ENCODE peak calls at places on chromosomes 13 and 19, in six cellular contexts. D is A549, L is H1, J is GM12878, R is HepG2, K is K562. E is an unnamed sample.

GRCh38 chr19:21848706-21849105 is 12.7 kb upstream of the ZNF43 start:
- DNase-seq in R (no peak), K (no peak), D (peak; percentile 56), L (no peak), J (no peak), E (no peak)

GRCh38 chr19:45767881-45768643 is 990 bp downstream of the SIX5 start:
- DNase-seq in K (peak; percentile 41), D (peak; percentile 89), R (peak; percentile 41), J (no peak), L (no peak), E (peak; percentile 67)

GRCh38 chr19:30090963-30091362 is 148.9 kb downstream of the URI1 start:
- DNase-seq in R (no peak), L (no peak), K (no peak), D (no peak), J (no peak), E (no peak)

GRCh38 chr19:29540128-29540527 is 14.3 kb downstream of the VSTM2B start:
- DNase-seq in J (no peak), D (no peak), R (no peak), K (no peak), L (no peak), E (no peak)

GRCh38 chr13:43472980-43473379 is 313.8 kb downstream of the ENOX1 start:
- DNase-seq in K (no peak), R (no peak), D (no peak), L (no peak), J (no peak), E (no peak)

GRCh38 chr13:40982772-40983171 is 36.3 kb downstream of the ELF1 start:
- DNase-seq in R (no peak), D (no peak), K (peak; percentile 53), L (no peak), J (peak; percentile 84), E (peak; percentile 38)

GRCh38 chr19:40416918-40417713 is 3.9 kb upstream of the PRX start:
- DNase-seq in J (no peak), R (peak; percentile 51), K (peak; percentile 69), D (peak; percentile 71), L (no peak), E (no peak)

GRCh38 chr19:3137139-3137538 is 1.3 kb downstream of the GNA15 start:
- DNase-seq in D (no peak), K (no peak), L (no peak), R (no peak), J (no peak), E (no peak)

GRCh38 chr13:98961204-98962105 is 16.4 kb downstream of the DOCK9 start:
- DNase-seq in J (no peak), K (no peak), R (no peak), D (no peak), L (no peak), E (no peak)

GRCh38 chr19:1373534-1374249 is 10.0 kb upstream of the NDUFS7 start:
- DNase-seq in L (no peak), K (no peak), R (peak; percentile 90), J (no peak), D (no peak), E (no peak)

GRCh38 chr13:29883941-29884518 is 33.6 kb upstream of the UBL3 start:
- DNase-seq in K (no peak), R (no peak), L (no peak), J (no peak), D (no peak), E (no peak)

GRCh38 chr13:80030491-80030890 is 310.4 kb downstream of the SPRY2 start:
- DNase-seq in J (no peak), L (peak; percentile 9), K (no peak), R (no peak), D (peak; percentile 67), E (no peak)

GRCh38 chr13:26262156-26262555 is 8.2 kb downstream of the CDK8 start:
- DNase-seq in R (no peak), D (no peak), L (no peak), K (no peak), J (no peak), E (no peak)

GRCh38 chr19:29939628-29940027 is 2.4 kb upstream of the URI1 start:
- DNase-seq in D (no peak), L (no peak), R (no peak), J (no peak), K (no peak), E (no peak)

GRCh38 chr19:29775575-29775900 is 36.3 kb upstream of the CCNE1 start:
- DNase-seq in J (no peak), K (no peak), R (no peak), L (no peak), D (no peak), E (peak; percentile 42)

GRCh38 chr19:4704317-4704673 is 19.3 kb downstream of the DPP9 start:
- DNase-seq in R (no peak), L (no peak), D (no peak), J (no peak), K (no peak), E (no peak)

GRCh38 chr13:32940601-32941000 is 75.6 kb upstream of the KL start:
- DNase-seq in L (no peak), R (no peak), J (no peak), D (no peak), K (no peak), E (peak; percentile 60)

GRCh38 chr19:33221641-33222040 is 4.0 kb downstream of the SLC7A10 start:
- DNase-seq in L (no peak), D (peak; percentile 45), R (no peak), K (no peak), J (no peak), E (no peak)

GRCh38 chr19:11127905-11128304 is 27.7 kb downstream of the SPC24 start:
- DNase-seq in J (no peak), D (no peak), K (no peak), R (no peak), L (no peak), E (no peak)

GRCh38 chr13:113226873-113227272 is 17.5 kb downstream of the CUL4A start:
- DNase-seq in J (no peak), D (no peak), L (no peak), K (no peak), R (no peak), E (no peak)

GRCh38 chr19:1307320-1307719 is 21.6 kb downstream of the EFNA2 start:
- DNase-seq in K (peak; percentile 86), D (no peak), J (no peak), L (no peak), R (no peak), E (no peak)

GRCh38 chr13:98918771-98919170 is 59.1 kb downstream of the DOCK9 start:
- DNase-seq in J (no peak), R (no peak), K (no peak), D (no peak), L (no peak), E (no peak)

GRCh38 chr13:26941345-26942174 is 181.0 kb upstream of the GPR12 start:
- DNase-seq in D (no peak), R (no peak), K (no peak), L (no peak), J (no peak), E (no peak)

GRCh38 chr19:47447470-47448359 is 24.0 kb downstream of the SLC8A2 start:
- DNase-seq in J (no peak), R (peak; percentile 31), D (peak; percentile 92), L (peak; percentile 95), K (peak; percentile 96), E (peak; percentile 97)

GRCh38 chr19:28746486-28746885 is 466.5 kb downstream of the UQCRFS1 start:
- DNase-seq in K (no peak), J (no peak), R (no peak), D (no peak), L (no peak), E (no peak)

GRCh38 chr13:113245858-113246791 is 36.7 kb downstream of the CUL4A start:
- DNase-seq in R (peak; percentile 13), K (no peak), J (no peak), L (no peak), D (peak; percentile 18), E (no peak)

GRCh38 chr13:30033681-30034447 is 183.4 kb upstream of the UBL3 start:
- DNase-seq in R (no peak), L (no peak), K (no peak), J (no peak), D (peak; percentile 29), E (no peak)

GRCh38 chr13:44899967-44900366 is 89.3 kb downstream of the NUFIP1 start:
- DNase-seq in L (no peak), D (no peak), J (no peak), K (no peak), R (no peak), E (peak; percentile 43)

GRCh38 chr19:29084266-29084665 is 128.7 kb downstream of the UQCRFS1 start:
- DNase-seq in K (peak; percentile 53), R (no peak), D (peak; percentile 57), L (no peak), J (no peak), E (peak; percentile 49)

GRCh38 chr13:76350399-76350798 is 535.8 kb downstream of the KCTD12 start:
- DNase-seq in K (no peak), D (peak; percentile 0), J (no peak), L (no peak), R (no peak), E (no peak)

GRCh38 chr19:16363133-16363851 is 38.7 kb downstream of the KLF2 start:
- DNase-seq in J (no peak), D (no peak), R (no peak), K (no peak), L (no peak), E (no peak)

GRCh38 chr13:28716511-28716910 is 2.3 kb downstream of the SLC46A3 start:
- DNase-seq in L (no peak), J (no peak), R (no peak), D (peak; percentile 49), K (no peak), E (no peak)
- TF ChIP-seq USF2 in L (no peak), J (no peak), R (no peak), D (no peak), K (no peak), E (no peak)

GRCh38 chr19:15222738-15223648 is 9.3 kb downstream of the EPHX3 start:
- DNase-seq in R (peak; percentile 66), D (peak; percentile 91), K (peak; percentile 99), J (peak; percentile 45), L (peak; percentile 90), E (peak; percentile 99)
- TF ChIP-seq EP300 in R (no peak), D (no peak), K (no peak), J (no peak), L (no peak), E (no peak)

GRCh38 chr19:17871878-17872250 is at the start of gene SLC5A5:
- DNase-seq in J (no peak), R (no peak), L (no peak), D (no peak), K (no peak), E (peak; percentile 64)
- TF ChIP-seq RFX5 in J (no peak), R (no peak), L (no peak), D (no peak), K (no peak), E (no peak)

GRCh38 chr19:7112675-7113074 is 43.2 kb downstream of the ZNF557 start:
- DNase-seq in K (no peak), R (no peak), J (no peak), D (no peak), L (no peak), E (no peak)

GRCh38 chr19:7115721-7116120 is 46.2 kb downstream of the ZNF557 start:
- DNase-seq in L (no peak), K (no peak), J (no peak), D (no peak), R (no peak), E (no peak)

GRCh38 chr19:7117248-7117647 is 47.7 kb downstream of the ZNF557 start:
- DNase-seq in D (no peak), R (no peak), L (no peak), K (no peak), J (no peak), E (no peak)

GRCh38 chr19:7109678-7110289 is 40.3 kb downstream of the ZNF557 start:
- DNase-seq in J (no peak), K (no peak), R (peak; percentile 11), L (peak; percentile 59), D (no peak), E (no peak)

GRCh38 chr19:7113233-7113632 is 43.7 kb downstream of the ZNF557 start:
- DNase-seq in J (no peak), K (no peak), L (no peak), R (no peak), D (no peak), E (no peak)
- TF ChIP-seq USF2 in J (no peak), K (no peak), L (no peak), R (no peak), D (no peak), E (no peak)